ENCODE peak calls at places on chromosomes 11 and 22, in six cellular contexts. One of them, this sample, is unnamed.

GRCh38 chr11:110490886-110491285 is 61.1 kb downstream of the FDX1 start:
- DNase-seq in RWPE1: peak
- DNase-seq in tibial artery: peak
- DNase-seq in fibroblast of lung: peak
- DNase-seq in IMR-90: peak
- DNase-seq in psoas muscle: no peak
- DNase-seq in this sample: peak

GRCh38 chr22:22207845-22208564 is 36.6 kb upstream of the VPREB1 start:
- DNase-seq in RWPE1: peak
- DNase-seq in IMR-90: peak
- DNase-seq in fibroblast of lung: peak
- DNase-seq in psoas muscle: peak
- DNase-seq in tibial artery: no peak
- DNase-seq in this sample: peak

GRCh38 chr22:46067159-46068111 is 82.9 kb upstream of the PPARA start:
- DNase-seq in fibroblast of lung: peak
- DNase-seq in tibial artery: peak
- DNase-seq in psoas muscle: peak
- DNase-seq in IMR-90: no peak
- DNase-seq in RWPE1: no peak
- DNase-seq in this sample: no peak

GRCh38 chr22:38655532-38656255 is 498 bp downstream of the FAM227A start:
- DNase-seq in fibroblast of lung: peak
- DNase-seq in RWPE1: peak
- DNase-seq in IMR-90: peak
- DNase-seq in tibial artery: no peak
- DNase-seq in psoas muscle: peak
- DNase-seq in this sample: peak

GRCh38 chr11:124890701-124891389 is 6.8 kb downstream of the ROBO4 start:
- DNase-seq in RWPE1: no peak
- DNase-seq in psoas muscle: no peak
- DNase-seq in fibroblast of lung: no peak
- DNase-seq in IMR-90: no peak
- DNase-seq in tibial artery: peak
- DNase-seq in this sample: no peak

GRCh38 chr11:1728931-1729691 is 21.3 kb downstream of the IFITM10 start:
- DNase-seq in psoas muscle: no peak
- DNase-seq in fibroblast of lung: no peak
- DNase-seq in tibial artery: peak
- DNase-seq in IMR-90: no peak
- DNase-seq in RWPE1: no peak
- DNase-seq in this sample: no peak

GRCh38 chr11:108965602-108966001 is 300.7 kb downstream of the DDX10 start:
- DNase-seq in IMR-90: peak
- DNase-seq in RWPE1: no peak
- DNase-seq in psoas muscle: no peak
- DNase-seq in tibial artery: no peak
- DNase-seq in fibroblast of lung: peak
- DNase-seq in this sample: peak

GRCh38 chr11:12110714-12111481 is 508 bp downstream of the MICAL2 start:
- DNase-seq in RWPE1: no peak
- DNase-seq in fibroblast of lung: no peak
- DNase-seq in IMR-90: no peak
- DNase-seq in psoas muscle: peak
- DNase-seq in tibial artery: peak
- DNase-seq in this sample: peak

GRCh38 chr22:37391702-37392101 is 35.6 kb downstream of the ELFN2 start:
- DNase-seq in IMR-90: no peak
- DNase-seq in fibroblast of lung: no peak
- DNase-seq in RWPE1: no peak
- DNase-seq in psoas muscle: no peak
- DNase-seq in tibial artery: no peak
- DNase-seq in this sample: no peak

GRCh38 chr11:76674517-76675400 is 4.2 kb upstream of the LRRC32 start:
- DNase-seq in tibial artery: no peak
- DNase-seq in fibroblast of lung: no peak
- DNase-seq in psoas muscle: no peak
- DNase-seq in RWPE1: no peak
- DNase-seq in IMR-90: no peak
- DNase-seq in this sample: no peak

GRCh38 chr11:79050784-79051183 is 390.0 kb downstream of the TENM4 start:
- DNase-seq in IMR-90: peak
- DNase-seq in RWPE1: no peak
- DNase-seq in psoas muscle: peak
- DNase-seq in tibial artery: no peak
- DNase-seq in fibroblast of lung: peak
- DNase-seq in this sample: no peak

GRCh38 chr22:47421846-47422245 is 659.4 kb downstream of the TBC1D22A start:
- DNase-seq in IMR-90: no peak
- DNase-seq in RWPE1: no peak
- DNase-seq in tibial artery: no peak
- DNase-seq in psoas muscle: no peak
- DNase-seq in fibroblast of lung: no peak
- DNase-seq in this sample: no peak

GRCh38 chr22:36383110-36383581 is 4.6 kb downstream of the MYH9 start:
- DNase-seq in RWPE1: no peak
- DNase-seq in fibroblast of lung: peak
- DNase-seq in psoas muscle: no peak
- DNase-seq in tibial artery: no peak
- DNase-seq in IMR-90: peak
- DNase-seq in this sample: peak

GRCh38 chr11:45158210-45158644 is 11.8 kb downstream of the PRDM11 start:
- DNase-seq in psoas muscle: no peak
- DNase-seq in IMR-90: no peak
- DNase-seq in RWPE1: no peak
- DNase-seq in fibroblast of lung: peak
- DNase-seq in tibial artery: peak
- DNase-seq in this sample: peak

GRCh38 chr22:44181912-44182590 is 1.3 kb downstream of the PARVG start:
- DNase-seq in RWPE1: no peak
- DNase-seq in psoas muscle: peak
- DNase-seq in tibial artery: no peak
- DNase-seq in IMR-90: no peak
- DNase-seq in fibroblast of lung: no peak
- DNase-seq in this sample: no peak

GRCh38 chr11:41947392-41947791 is 487.9 kb upstream of the LRRC4C start:
- DNase-seq in tibial artery: no peak
- DNase-seq in fibroblast of lung: no peak
- DNase-seq in psoas muscle: no peak
- DNase-seq in RWPE1: no peak
- DNase-seq in IMR-90: no peak
- DNase-seq in this sample: no peak

GRCh38 chr22:29773233-29773632 is 6.1 kb downstream of the UQCR10 start:
- DNase-seq in psoas muscle: peak
- DNase-seq in IMR-90: peak
- DNase-seq in RWPE1: peak
- DNase-seq in tibial artery: no peak
- DNase-seq in fibroblast of lung: no peak
- DNase-seq in this sample: peak

GRCh38 chr11:118290923-118291322 is 13.6 kb upstream of the CD3E start:
- DNase-seq in psoas muscle: no peak
- DNase-seq in fibroblast of lung: no peak
- DNase-seq in IMR-90: no peak
- DNase-seq in RWPE1: peak
- DNase-seq in tibial artery: no peak
- DNase-seq in this sample: peak
- TF ChIP-seq CTCF in psoas muscle: peak
- TF ChIP-seq CTCF in fibroblast of lung: no peak
- TF ChIP-seq CTCF in IMR-90: no peak
- TF ChIP-seq CTCF in RWPE1: peak
- TF ChIP-seq CTCF in tibial artery: no peak
- TF ChIP-seq CTCF in this sample: peak

GRCh38 chr11:64341851-64342791 is 2.1 kb downstream of the CCDC88B start:
- DNase-seq in psoas muscle: peak
- DNase-seq in tibial artery: peak
- DNase-seq in fibroblast of lung: peak
- DNase-seq in IMR-90: peak
- DNase-seq in RWPE1: peak
- DNase-seq in this sample: peak
- TF ChIP-seq CTCF in psoas muscle: peak
- TF ChIP-seq CTCF in tibial artery: peak
- TF ChIP-seq CTCF in fibroblast of lung: peak
- TF ChIP-seq CTCF in IMR-90: peak
- TF ChIP-seq CTCF in RWPE1: peak
- TF ChIP-seq CTCF in this sample: peak

GRCh38 chr22:49724893-49725489 is 102.7 kb downstream of the BRD1 start:
- DNase-seq in IMR-90: peak
- DNase-seq in psoas muscle: peak
- DNase-seq in RWPE1: peak
- DNase-seq in tibial artery: no peak
- DNase-seq in fibroblast of lung: peak
- DNase-seq in this sample: peak
- TF ChIP-seq CTCF in IMR-90: peak
- TF ChIP-seq CTCF in psoas muscle: peak
- TF ChIP-seq CTCF in RWPE1: no peak
- TF ChIP-seq CTCF in tibial artery: peak
- TF ChIP-seq CTCF in fibroblast of lung: peak
- TF ChIP-seq CTCF in this sample: peak

DNA sequence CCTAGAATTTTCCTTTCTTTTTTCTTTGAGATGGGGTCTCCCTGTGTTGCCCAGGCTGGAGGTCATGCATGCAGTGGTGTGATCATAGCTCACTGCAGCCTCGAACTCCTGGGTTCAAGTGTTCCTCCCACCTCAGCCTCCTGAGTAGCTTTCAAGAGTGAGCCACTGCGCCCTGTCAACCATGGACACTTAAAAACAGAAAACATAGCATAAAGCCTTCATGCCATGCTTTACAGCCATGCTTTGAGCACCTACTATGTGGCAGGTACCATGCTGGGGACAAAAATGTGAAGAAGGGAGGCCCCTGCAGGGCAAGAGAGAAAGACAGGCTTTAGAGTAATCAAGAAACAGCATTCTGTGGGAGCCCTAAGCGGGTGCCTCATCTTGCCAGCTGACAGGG is 13.7 kb upstream of the GNB1L start:
- DNase-seq in IMR-90: no peak
- DNase-seq in RWPE1: no peak
- DNase-seq in psoas muscle: peak
- DNase-seq in fibroblast of lung: no peak
- DNase-seq in tibial artery: no peak
- DNase-seq in this sample: no peak
- TF ChIP-seq CTCF in IMR-90: no peak
- TF ChIP-seq CTCF in RWPE1: no peak
- TF ChIP-seq CTCF in psoas muscle: no peak
- TF ChIP-seq CTCF in fibroblast of lung: no peak
- TF ChIP-seq CTCF in tibial artery: no peak
- TF ChIP-seq CTCF in this sample: no peak

GRCh38 chr11:17599460-17599925 is 52.4 kb downstream of the OTOG start:
- DNase-seq in tibial artery: no peak
- DNase-seq in fibroblast of lung: no peak
- DNase-seq in psoas muscle: no peak
- DNase-seq in IMR-90: no peak
- DNase-seq in RWPE1: no peak
- DNase-seq in this sample: no peak

GRCh38 chr11:17603056-17603825 is 56.2 kb downstream of the OTOG start:
- DNase-seq in psoas muscle: no peak
- DNase-seq in fibroblast of lung: no peak
- DNase-seq in IMR-90: no peak
- DNase-seq in tibial artery: no peak
- DNase-seq in RWPE1: no peak
- DNase-seq in this sample: no peak

GRCh38 chr11:17602105-17603001 is 55.3 kb downstream of the OTOG start:
- DNase-seq in tibial artery: no peak
- DNase-seq in RWPE1: no peak
- DNase-seq in fibroblast of lung: no peak
- DNase-seq in psoas muscle: no peak
- DNase-seq in IMR-90: no peak
- DNase-seq in this sample: no peak

GRCh38 chr11:17600316-17601205 is 53.5 kb downstream of the OTOG start:
- DNase-seq in RWPE1: no peak
- DNase-seq in IMR-90: no peak
- DNase-seq in tibial artery: no peak
- DNase-seq in psoas muscle: peak
- DNase-seq in fibroblast of lung: no peak
- DNase-seq in this sample: no peak

DNA sequence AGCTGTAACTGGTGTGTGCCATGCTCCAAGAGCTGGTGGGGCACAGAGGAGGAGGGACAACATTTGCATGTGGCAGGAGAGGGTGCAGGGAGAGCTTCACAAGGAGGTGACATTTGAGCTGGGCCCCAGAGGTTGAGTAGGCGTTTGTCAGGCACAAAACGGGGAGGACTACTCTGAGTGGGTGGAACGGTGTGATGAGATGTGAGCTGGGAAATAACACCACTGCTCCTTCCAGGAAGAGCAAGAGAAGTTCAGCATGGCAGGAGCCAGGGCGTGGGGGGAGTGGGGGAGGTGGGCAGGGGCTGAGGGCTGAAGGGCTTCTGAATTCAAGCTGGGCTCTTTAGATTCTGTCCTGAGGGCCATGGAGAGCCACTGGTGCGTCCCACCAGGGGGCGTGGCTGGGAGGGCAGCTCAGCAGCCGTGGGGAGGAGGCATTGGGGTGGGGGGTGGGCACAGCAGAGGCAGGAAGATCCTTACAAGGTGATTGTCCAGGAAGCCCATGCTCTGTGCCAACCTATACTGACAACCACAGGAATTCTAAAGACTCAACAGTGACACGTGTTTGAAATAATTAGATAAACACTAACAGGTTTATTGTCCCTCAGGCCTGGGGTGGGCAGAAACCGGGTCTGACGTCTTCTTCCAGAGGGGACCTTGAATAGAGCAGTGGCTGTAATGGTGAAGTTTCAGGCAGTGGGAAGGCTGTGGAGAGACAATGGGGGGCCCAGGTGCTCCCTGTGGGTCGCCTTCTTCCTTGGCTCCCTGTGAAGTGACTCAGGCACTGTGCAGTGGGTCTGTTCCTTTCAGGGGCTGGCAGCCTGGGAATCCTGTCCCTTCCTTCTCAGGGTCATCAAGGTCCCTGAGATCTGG is 54.4 kb downstream of the OTOG start:
- DNase-seq in RWPE1: no peak
- DNase-seq in tibial artery: no peak
- DNase-seq in fibroblast of lung: no peak
- DNase-seq in IMR-90: no peak
- DNase-seq in psoas muscle: peak
- DNase-seq in this sample: no peak
- TF ChIP-seq CTCF in RWPE1: no peak
- TF ChIP-seq CTCF in tibial artery: no peak
- TF ChIP-seq CTCF in fibroblast of lung: no peak
- TF ChIP-seq CTCF in IMR-90: no peak
- TF ChIP-seq CTCF in psoas muscle: peak
- TF ChIP-seq CTCF in this sample: peak

GRCh38 chr11:25733777-25734176 is 598.2 kb upstream of the ANO3 start:
- DNase-seq in RWPE1: no peak
- DNase-seq in psoas muscle: no peak
- DNase-seq in IMR-90: no peak
- DNase-seq in tibial artery: no peak
- DNase-seq in fibroblast of lung: peak
- DNase-seq in this sample: peak
- TF ChIP-seq CTCF in RWPE1: no peak
- TF ChIP-seq CTCF in psoas muscle: no peak
- TF ChIP-seq CTCF in IMR-90: peak
- TF ChIP-seq CTCF in tibial artery: no peak
- TF ChIP-seq CTCF in fibroblast of lung: peak
- TF ChIP-seq CTCF in this sample: peak